ENCODE peak calls at places on chromosomes 12 and 14, in seven cellular contexts. T, R, N, K, F, M and U are unnamed samples.

GRCh38 chr12:49367381-49368239 is at the start of gene SPATS2:
- DNase-seq in T (peak), R (peak), N (no peak), K (peak), F (no peak), M (peak), U (no peak)

GRCh38 chr14:100661340-100661712 is 65.4 kb upstream of the DLK1 start:
- DNase-seq in T (no peak), R (no peak), N (peak), K (no peak), F (no peak), M (no peak), U (no peak)

GRCh38 chr14:34580381-34580780 is 40.9 kb upstream of the EAPP start:
- DNase-seq in T (no peak), R (no peak), N (peak), K (no peak), F (no peak), M (no peak), U (no peak)

GRCh38 chr14:104557086-104557485 is 22.5 kb upstream of the C14orf180 start:
- DNase-seq in T (no peak), R (no peak), N (no peak), K (no peak), F (no peak), M (peak), U (no peak)

GRCh38 chr12:27297576-27297975 is 35.1 kb upstream of the BMAL2 start:
- DNase-seq in T (no peak), R (no peak), N (no peak), K (no peak), F (no peak), M (no peak), U (no peak)

GRCh38 chr14:34052658-34053014 is 101.8 kb upstream of the EGLN3 start:
- DNase-seq in T (no peak), R (no peak), N (no peak), K (no peak), F (peak), M (no peak), U (no peak)

GRCh38 chr12:58877243-58877743 is 43.0 kb downstream of the LRIG3 start:
- DNase-seq in T (peak), R (no peak), N (no peak), K (no peak), F (no peak), M (no peak), U (no peak)

GRCh38 chr14:104596927-104597351 is 7.6 kb downstream of the TMEM179 start:
- DNase-seq in T (no peak), R (no peak), N (peak), K (no peak), F (no peak), M (peak), U (peak)

GRCh38 chr12:18068355-18068754 is 21.6 kb downstream of the RERGL start:
- DNase-seq in T (no peak), R (no peak), N (no peak), K (no peak), F (no peak), M (no peak), U (no peak)

GRCh38 chr12:69074559-69075349 is 141.8 kb upstream of the CPM start:
- DNase-seq in T (no peak), R (no peak), N (no peak), K (no peak), F (no peak), M (no peak), U (no peak)

GRCh38 chr12:52789637-52790426 is 6.1 kb downstream of the KRT3 start:
- DNase-seq in T (no peak), R (no peak), N (no peak), K (no peak), F (no peak), M (no peak), U (no peak)

GRCh38 chr14:68248481-68249255 is 429.1 kb downstream of the RAD51B start:
- DNase-seq in T (no peak), R (no peak), N (peak), K (no peak), F (peak), M (no peak), U (no peak)

GRCh38 chr12:92124708-92125067 is 21.0 kb downstream of the BTG1 start:
- DNase-seq in T (no peak), R (no peak), N (no peak), K (no peak), F (no peak), M (no peak), U (no peak)

GRCh38 chr14:77043984-77044485 is 15.5 kb upstream of the IRF2BPL start:
- DNase-seq in T (no peak), R (no peak), N (peak), K (no peak), F (no peak), M (no peak), U (no peak)

GRCh38 chr12:12927211-12928079 is 24.5 kb downstream of the GPRC5D start:
- DNase-seq in T (no peak), R (no peak), N (peak), K (no peak), F (peak), M (peak), U (peak)

GRCh38 chr12:102691773-102692555 is 211.6 kb upstream of the IGF1 start:
- DNase-seq in T (no peak), R (no peak), N (no peak), K (no peak), F (no peak), M (no peak), U (no peak)

GRCh38 chr14:102930753-102931579 is 8.5 kb downstream of the AMN start:
- DNase-seq in T (no peak), R (no peak), N (no peak), K (no peak), F (peak), M (peak), U (no peak)

GRCh38 chr12:52207895-52208294 is 16.1 kb upstream of the KRT80 start:
- DNase-seq in T (peak), R (peak), N (no peak), K (no peak), F (no peak), M (peak), U (no peak)

GRCh38 chr12:124419292-124420040 is 124.6 kb downstream of the RFLNA start:
- DNase-seq in T (no peak), R (no peak), N (no peak), K (no peak), F (no peak), M (no peak), U (no peak)

GRCh38 chr12:62732861-62733427 is 202.0 kb downstream of the PPM1H start:
- DNase-seq in T (no peak), R (no peak), N (no peak), K (no peak), F (peak), M (no peak), U (no peak)

GRCh38 chr12:124603910-124604775 is 36.7 kb upstream of the NCOR2 start:
- DNase-seq in T (no peak), R (no peak), N (no peak), K (no peak), F (no peak), M (no peak), U (no peak)

GRCh38 chr12:131003036-131003435 is 49.3 kb downstream of the ADGRD1 start:
- DNase-seq in T (no peak), R (no peak), N (no peak), K (no peak), F (no peak), M (no peak), U (no peak)

GRCh38 chr14:90354551-90355298 is 23.0 kb upstream of the NRDE2 start:
- DNase-seq in T (no peak), R (no peak), N (no peak), K (no peak), F (no peak), M (no peak), U (no peak)

GRCh38 chr12:123686636-123687190 is 15.8 kb downstream of the TCTN2 start:
- DNase-seq in T (no peak), R (no peak), N (no peak), K (no peak), F (no peak), M (no peak), U (no peak)

GRCh38 chr14:99479160-99479902 is 1.3 kb downstream of the SETD3 start:
- DNase-seq in T (no peak), R (no peak), N (no peak), K (no peak), F (no peak), M (no peak), U (no peak)

GRCh38 chr14:68939893-68940613 is 39.0 kb downstream of the ACTN1 start:
- DNase-seq in T (peak), R (no peak), N (peak), K (no peak), F (no peak), M (peak), U (no peak)

GRCh38 chr14:60732840-60733483 is 1.6 kb upstream of the MNAT1 start:
- DNase-seq in T (no peak), R (no peak), N (no peak), K (no peak), F (no peak), M (no peak), U (no peak)

GRCh38 chr14:60736494-60736893 is 1.9 kb downstream of the MNAT1 start:
- DNase-seq in T (no peak), R (no peak), N (no peak), K (no peak), F (no peak), M (no peak), U (no peak)

GRCh38 chr14:60738843-60739508 is 4.4 kb downstream of the MNAT1 start:
- DNase-seq in T (no peak), R (no peak), N (no peak), K (no peak), F (no peak), M (no peak), U (no peak)

GRCh38 chr14:60734465-60735242 is at the start of gene MNAT1:
- DNase-seq in T (peak), R (peak), N (peak), K (peak), F (peak), M (peak), U (no peak)
- TF ChIP-seq POLR2A in T (no peak), R (no peak), N (peak), K (no peak), F (peak), M (peak), U (peak)

DNA sequence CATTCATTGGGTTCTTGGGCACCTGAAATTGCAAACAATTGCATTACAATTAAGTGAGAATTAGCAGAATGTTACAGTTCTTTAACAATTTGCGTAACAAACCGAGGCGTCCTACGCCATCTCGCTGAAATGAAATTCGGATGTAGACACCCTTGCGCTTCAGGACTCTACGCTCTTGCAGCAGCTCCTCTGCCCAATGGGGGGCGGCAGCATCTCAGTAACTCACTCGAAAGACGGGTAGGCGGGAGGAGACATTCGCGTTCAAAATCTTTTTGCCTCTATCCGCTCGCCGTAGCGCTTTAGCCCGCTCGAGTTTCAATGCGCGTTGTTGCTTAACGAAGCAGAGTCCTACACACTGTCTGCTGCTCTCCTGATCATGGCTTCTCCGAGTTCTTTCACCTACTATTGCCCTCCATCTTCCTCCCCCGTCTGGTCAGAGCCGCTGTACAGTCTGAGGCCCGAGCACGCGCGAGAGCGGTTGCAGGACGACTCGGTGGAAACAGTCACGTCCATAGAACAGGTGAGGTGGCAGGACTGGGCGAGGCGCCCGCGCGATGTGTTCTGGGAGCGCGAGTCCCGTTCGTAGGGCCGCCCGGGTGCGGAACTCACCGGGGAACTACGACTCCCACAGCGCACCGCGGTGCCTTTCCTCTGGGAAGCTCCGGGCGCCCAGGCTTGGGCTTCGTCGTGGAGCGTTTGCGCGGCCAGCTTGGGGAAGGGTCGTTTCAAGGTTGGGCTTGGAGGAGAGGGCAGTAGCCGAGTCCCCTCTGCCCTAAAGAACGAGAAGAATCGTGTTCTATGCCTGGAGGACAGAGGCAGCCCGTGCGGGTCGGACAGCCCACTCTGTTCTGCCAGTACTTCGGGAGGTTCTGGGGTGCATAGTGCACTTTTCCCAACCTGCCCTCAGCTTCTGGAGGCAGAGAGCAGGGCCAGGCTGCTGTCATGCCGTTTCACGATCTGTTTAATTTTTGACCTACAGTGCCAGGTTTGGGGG is at the start of gene FNTB:
- DNase-seq in T (peak), R (peak), N (peak), K (peak), F (peak), M (peak), U (peak)
- TF ChIP-seq POLR2A in T (no peak), R (no peak), N (peak), K (peak), F (peak), M (peak), U (no peak)

GRCh38 chr14:66507722-66508546 is at the start of gene GPHN:
- DNase-seq in T (peak), R (peak), N (peak), K (peak), F (peak), M (peak), U (peak)
- TF ChIP-seq POLR2A in T (peak), R (no peak), N (peak), K (peak), F (peak), M (peak), U (peak)

GRCh38 chr14:73751157-73751691 is 37.0 kb upstream of the PNMA1 start:
- DNase-seq in T (no peak), R (no peak), N (no peak), K (no peak), F (no peak), M (no peak), U (no peak)

GRCh38 chr14:73750161-73750901 is 36.1 kb upstream of the PNMA1 start:
- DNase-seq in T (no peak), R (no peak), N (no peak), K (no peak), F (no peak), M (no peak), U (no peak)

GRCh38 chr14:73753887-73754880 is 40.0 kb upstream of the PNMA1 start:
- DNase-seq in T (no peak), R (peak), N (no peak), K (no peak), F (no peak), M (peak), U (no peak)

GRCh38 chr14:73753043-73753886 is 39.1 kb upstream of the PNMA1 start:
- DNase-seq in T (no peak), R (no peak), N (no peak), K (no peak), F (no peak), M (peak), U (no peak)

DNA sequence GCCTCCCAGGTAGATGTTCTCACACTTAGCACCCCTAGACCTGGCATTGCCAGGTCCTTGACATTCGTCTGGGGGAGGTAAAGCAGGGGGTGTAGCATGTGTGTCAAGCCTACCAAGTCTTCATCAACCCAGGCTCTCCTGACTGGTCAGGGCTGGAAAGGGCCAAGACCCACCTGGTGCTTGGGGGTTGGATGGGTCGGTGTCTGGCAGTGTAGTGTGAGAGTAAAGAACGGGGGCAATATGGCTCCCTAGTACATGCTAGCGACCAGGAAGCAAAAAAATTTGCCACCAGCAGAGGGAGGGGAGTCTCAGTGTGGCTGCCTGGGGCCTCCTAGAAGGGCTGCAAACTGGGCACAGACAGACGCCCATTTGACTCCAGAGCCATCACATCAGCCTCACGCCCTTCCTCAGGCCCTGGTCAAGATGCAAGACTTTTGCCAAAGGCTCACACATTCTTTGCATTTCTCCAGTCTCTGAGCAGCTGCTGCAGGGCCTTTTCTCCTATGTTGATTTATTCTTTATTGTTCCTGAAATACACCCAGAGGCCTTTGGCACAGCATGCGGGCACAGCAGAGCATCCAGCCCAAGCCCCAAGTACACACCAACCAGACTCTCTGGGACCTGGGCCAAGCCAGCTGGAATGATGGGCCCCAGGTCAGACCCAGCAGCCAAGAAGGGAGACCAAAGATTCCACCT is 38.3 kb upstream of the PNMA1 start:
- DNase-seq in T (no peak), R (peak), N (peak), K (no peak), F (no peak), M (peak), U (no peak)
- TF ChIP-seq POLR2A in T (no peak), R (no peak), N (no peak), K (no peak), F (no peak), M (no peak), U (no peak)